ENCODE peak calls at places on chromosomes 4 and X, in four cellular contexts. N, A, L and P are unnamed samples.

GRCh38 chrX:153727108-153727931 is 2.7 kb downstream of the ABCD1 start:
- DNase-seq in N (no peak), A (peak; percentile 43), L (peak; percentile 50), P (no peak)

GRCh38 chrX:40012039-40012799 is 85.5 kb downstream of the BCOR start:
- DNase-seq in N (no peak), A (peak; percentile 70), L (no peak), P (no peak)

GRCh38 chrX:12865359-12865758 is 1.5 kb upstream of the TLR7 start:
- DNase-seq in N (no peak), A (peak; percentile 25), L (no peak), P (peak; percentile 50)

GRCh38 chrX:15165832-15166231 is 104.1 kb downstream of the ASB9 start:
- DNase-seq in N (no peak), A (no peak), L (no peak), P (no peak)

GRCh38 chr4:113435893-113436292 is 325.6 kb downstream of the CAMK2D start:
- DNase-seq in N (no peak), A (peak; percentile 66), L (no peak), P (no peak)

GRCh38 chrX:47321386-47321785 is 49.0 kb upstream of the ZNF157 start:
- DNase-seq in N (no peak), A (no peak), L (no peak), P (no peak)

GRCh38 chr4:184757810-184758209 is 23.9 kb upstream of the CENPU start:
- DNase-seq in N (no peak), A (no peak), L (no peak), P (no peak)

GRCh38 chr4:170940043-170940724 is 850.4 kb upstream of the AADAT start:
- DNase-seq in N (no peak), A (no peak), L (no peak), P (no peak)

GRCh38 chr4:100982345-100982744 is 365.0 kb downstream of the PPP3CA start:
- DNase-seq in N (no peak), A (peak; percentile 27), L (no peak), P (no peak)

GRCh38 chrX:136711147-136711546 is 63.2 kb downstream of the CD40LG start:
- DNase-seq in N (no peak), A (peak; percentile 47), L (peak; percentile 8), P (peak; percentile 3)

GRCh38 chrX:101759000-101759399 is 99.3 kb upstream of the ARMCX2 start:
- DNase-seq in N (peak; percentile 10), A (peak; percentile 27), L (peak; percentile 31), P (peak; percentile 3)

GRCh38 chr4:182521006-182521405 is 277.8 kb downstream of the TENM3 start:
- DNase-seq in N (no peak), A (no peak), L (no peak), P (no peak)

GRCh38 chr4:149914521-149915115 is 99.0 kb upstream of the IQCM start:
- DNase-seq in N (no peak), A (peak; percentile 55), L (peak; percentile 6), P (peak; percentile 63)

GRCh38 chr4:113398441-113399143 is 349.1 kb downstream of the ANK2 start:
- DNase-seq in N (no peak), A (no peak), L (no peak), P (no peak)

GRCh38 chrX:104118765-104119164 is 6.4 kb downstream of the ZCCHC18 start:
- DNase-seq in N (peak; percentile 0), A (no peak), L (no peak), P (no peak)

GRCh38 chr4:24248674-24249644 is 335.4 kb downstream of the DHX15 start:
- DNase-seq in N (no peak), A (no peak), L (no peak), P (no peak)

GRCh38 chr4:152308925-152309324 is 227.0 kb downstream of the FBXW7 start:
- DNase-seq in N (peak; percentile 94), A (no peak), L (no peak), P (no peak)

GRCh38 chr4:137545461-137545861 is 13.2 kb upstream of the PCDH18 start:
- DNase-seq in N (no peak), A (no peak), L (no peak), P (no peak)